ENCODE peak calls at places on chromosomes 13 and 19, in eight cellular contexts. One of them, this sample, is unnamed.

GRCh38 chr19:8481616-8482015 is 20.8 kb downstream of the PRAM1 start:
- DNase-seq in heart right ventricle: no peak
- DNase-seq in prostate gland: no peak
- DNase-seq in tibial artery: peak; percentile 27
- DNase-seq in Caco-2: no peak
- DNase-seq in aorta: peak; percentile 61
- DNase-seq in fibroblast of lung: no peak
- DNase-seq in astrocyte: no peak
- DNase-seq in this sample: no peak

GRCh38 chr13:71712988-71713653 is 153.9 kb downstream of the DACH1 start:
- DNase-seq in aorta: no peak
- DNase-seq in astrocyte: no peak
- DNase-seq in tibial artery: no peak
- DNase-seq in heart right ventricle: peak; percentile 33
- DNase-seq in fibroblast of lung: peak; percentile 29
- DNase-seq in Caco-2: peak; percentile 19
- DNase-seq in prostate gland: no peak
- DNase-seq in this sample: no peak

GRCh38 chr13:88586263-88586662 is 915.1 kb downstream of the SLITRK5 start:
- DNase-seq in heart right ventricle: no peak
- DNase-seq in prostate gland: no peak
- DNase-seq in tibial artery: no peak
- DNase-seq in aorta: no peak
- DNase-seq in astrocyte: peak; percentile 10
- DNase-seq in Caco-2: no peak
- DNase-seq in fibroblast of lung: no peak
- DNase-seq in this sample: no peak

GRCh38 chr19:7230826-7231225 is 63.4 kb downstream of the INSR start:
- DNase-seq in heart right ventricle: peak; percentile 73
- DNase-seq in Caco-2: no peak
- DNase-seq in aorta: peak; percentile 81
- DNase-seq in fibroblast of lung: no peak
- DNase-seq in prostate gland: no peak
- DNase-seq in astrocyte: no peak
- DNase-seq in tibial artery: peak; percentile 81
- DNase-seq in this sample: no peak

GRCh38 chr19:13234518-13234917 is 84.3 kb downstream of the IER2 start:
- DNase-seq in Caco-2: peak; percentile 70
- DNase-seq in aorta: no peak
- DNase-seq in heart right ventricle: peak; percentile 18
- DNase-seq in tibial artery: no peak
- DNase-seq in prostate gland: peak; percentile 12
- DNase-seq in astrocyte: no peak
- DNase-seq in fibroblast of lung: peak; percentile 9
- DNase-seq in this sample: peak; percentile 75

GRCh38 chr19:38266981-38267597 is 2.7 kb downstream of the SPINT2 start:
- DNase-seq in Caco-2: peak; percentile 42
- DNase-seq in tibial artery: no peak
- DNase-seq in prostate gland: no peak
- DNase-seq in fibroblast of lung: peak; percentile 42
- DNase-seq in astrocyte: peak; percentile 68
- DNase-seq in aorta: no peak
- DNase-seq in heart right ventricle: no peak
- DNase-seq in this sample: peak; percentile 38

GRCh38 chr13:40878321-40878720 is 88.9 kb downstream of the SLC25A15 start:
- DNase-seq in Caco-2: no peak
- DNase-seq in heart right ventricle: no peak
- DNase-seq in astrocyte: peak; percentile 19
- DNase-seq in fibroblast of lung: no peak
- DNase-seq in tibial artery: no peak
- DNase-seq in aorta: no peak
- DNase-seq in prostate gland: no peak
- DNase-seq in this sample: no peak

GRCh38 chr13:97367016-97367415 is 67.0 kb upstream of the RAP2A start:
- DNase-seq in Caco-2: no peak
- DNase-seq in prostate gland: no peak
- DNase-seq in tibial artery: no peak
- DNase-seq in aorta: no peak
- DNase-seq in fibroblast of lung: peak; percentile 79
- DNase-seq in heart right ventricle: no peak
- DNase-seq in astrocyte: peak; percentile 88
- DNase-seq in this sample: peak; percentile 4

GRCh38 chr19:11324079-11324661 is 15.3 kb downstream of the RAB3D start:
- DNase-seq in prostate gland: peak; percentile 88
- DNase-seq in aorta: peak; percentile 84
- DNase-seq in tibial artery: peak; percentile 88
- DNase-seq in astrocyte: peak; percentile 85
- DNase-seq in heart right ventricle: peak; percentile 68
- DNase-seq in fibroblast of lung: peak; percentile 95
- DNase-seq in Caco-2: peak; percentile 19
- DNase-seq in this sample: peak; percentile 95

GRCh38 chr19:15476334-15476733 is 3.0 kb downstream of the PGLYRP2 start:
- DNase-seq in astrocyte: no peak
- DNase-seq in Caco-2: no peak
- DNase-seq in prostate gland: no peak
- DNase-seq in tibial artery: no peak
- DNase-seq in fibroblast of lung: no peak
- DNase-seq in heart right ventricle: no peak
- DNase-seq in aorta: peak; percentile 51
- DNase-seq in this sample: no peak

GRCh38 chr13:111039735-111040134 is 75.4 kb upstream of the ARHGEF7 start:
- DNase-seq in fibroblast of lung: no peak
- DNase-seq in aorta: no peak
- DNase-seq in tibial artery: no peak
- DNase-seq in Caco-2: no peak
- DNase-seq in heart right ventricle: no peak
- DNase-seq in astrocyte: no peak
- DNase-seq in prostate gland: no peak
- DNase-seq in this sample: no peak

GRCh38 chr13:27770809-27771208 is 21.5 kb upstream of the GSX1 start:
- DNase-seq in heart right ventricle: no peak
- DNase-seq in astrocyte: no peak
- DNase-seq in fibroblast of lung: peak; percentile 11
- DNase-seq in tibial artery: no peak
- DNase-seq in prostate gland: no peak
- DNase-seq in Caco-2: peak; percentile 60
- DNase-seq in aorta: no peak
- DNase-seq in this sample: no peak

GRCh38 chr13:102400619-102401125 is 1.2 kb downstream of the FGF14 start:
- DNase-seq in Caco-2: no peak
- DNase-seq in fibroblast of lung: peak; percentile 22
- DNase-seq in prostate gland: no peak
- DNase-seq in aorta: peak; percentile 82
- DNase-seq in tibial artery: peak; percentile 66
- DNase-seq in heart right ventricle: no peak
- DNase-seq in astrocyte: no peak
- DNase-seq in this sample: no peak

GRCh38 chr13:59601993-59602392 is 561.7 kb downstream of the DIAPH3 start:
- DNase-seq in tibial artery: no peak
- DNase-seq in prostate gland: no peak
- DNase-seq in fibroblast of lung: no peak
- DNase-seq in aorta: no peak
- DNase-seq in heart right ventricle: no peak
- DNase-seq in Caco-2: no peak
- DNase-seq in astrocyte: no peak
- DNase-seq in this sample: no peak

GRCh38 chr19:2277138-2277537 is 4.8 kb downstream of the PEAK3 start:
- DNase-seq in fibroblast of lung: no peak
- DNase-seq in Caco-2: no peak
- DNase-seq in astrocyte: no peak
- DNase-seq in prostate gland: no peak
- DNase-seq in aorta: no peak
- DNase-seq in heart right ventricle: no peak
- DNase-seq in tibial artery: no peak
- DNase-seq in this sample: no peak

GRCh38 chr13:97267418-97268059 is 45.4 kb downstream of the MBNL2 start:
- DNase-seq in fibroblast of lung: no peak
- DNase-seq in aorta: no peak
- DNase-seq in astrocyte: no peak
- DNase-seq in heart right ventricle: no peak
- DNase-seq in Caco-2: no peak
- DNase-seq in prostate gland: no peak
- DNase-seq in tibial artery: no peak
- DNase-seq in this sample: no peak

GRCh38 chr13:24997367-24997967 is 98.5 kb upstream of the PABPC3 start:
- DNase-seq in prostate gland: no peak
- DNase-seq in heart right ventricle: no peak
- DNase-seq in Caco-2: peak; percentile 50
- DNase-seq in aorta: no peak
- DNase-seq in fibroblast of lung: peak; percentile 45
- DNase-seq in astrocyte: no peak
- DNase-seq in tibial artery: no peak
- DNase-seq in this sample: no peak

GRCh38 chr13:105871768-105872167 is 663.7 kb downstream of the EFNB2 start:
- DNase-seq in prostate gland: no peak
- DNase-seq in astrocyte: no peak
- DNase-seq in fibroblast of lung: no peak
- DNase-seq in Caco-2: no peak
- DNase-seq in aorta: no peak
- DNase-seq in heart right ventricle: no peak
- DNase-seq in tibial artery: no peak
- DNase-seq in this sample: no peak

GRCh38 chr19:10503002-10503789 is at the start of gene KEAP1:
- DNase-seq in astrocyte: no peak
- DNase-seq in heart right ventricle: peak; percentile 33
- DNase-seq in Caco-2: peak; percentile 70
- DNase-seq in prostate gland: no peak
- DNase-seq in aorta: peak; percentile 84
- DNase-seq in tibial artery: peak; percentile 72
- DNase-seq in fibroblast of lung: peak; percentile 36
- DNase-seq in this sample: peak; percentile 75

GRCh38 chr13:27035892-27036235 is 135.7 kb downstream of the USP12 start:
- DNase-seq in tibial artery: no peak
- DNase-seq in fibroblast of lung: no peak
- DNase-seq in aorta: no peak
- DNase-seq in astrocyte: peak; percentile 74
- DNase-seq in Caco-2: no peak
- DNase-seq in heart right ventricle: no peak
- DNase-seq in prostate gland: no peak
- DNase-seq in this sample: no peak

GRCh38 chr19:3137139-3137538 is 1.3 kb downstream of the GNA15 start:
- DNase-seq in heart right ventricle: no peak
- DNase-seq in astrocyte: no peak
- DNase-seq in tibial artery: no peak
- DNase-seq in fibroblast of lung: peak; percentile 27
- DNase-seq in Caco-2: no peak
- DNase-seq in prostate gland: no peak
- DNase-seq in aorta: no peak
- DNase-seq in this sample: no peak

GRCh38 chr13:104571161-104571889 is 1505.1 kb upstream of the SLC10A2 start:
- DNase-seq in Caco-2: peak; percentile 73
- DNase-seq in fibroblast of lung: peak; percentile 88
- DNase-seq in heart right ventricle: peak; percentile 78
- DNase-seq in aorta: peak; percentile 74
- DNase-seq in tibial artery: peak; percentile 69
- DNase-seq in astrocyte: peak; percentile 96
- DNase-seq in prostate gland: peak; percentile 92
- DNase-seq in this sample: peak; percentile 61

GRCh38 chr13:99125335-99125915 is 75.2 kb upstream of the UBAC2 start:
- DNase-seq in Caco-2: no peak
- DNase-seq in aorta: no peak
- DNase-seq in prostate gland: no peak
- DNase-seq in tibial artery: no peak
- DNase-seq in heart right ventricle: no peak
- DNase-seq in astrocyte: no peak
- DNase-seq in fibroblast of lung: peak; percentile 0
- DNase-seq in this sample: no peak

GRCh38 chr13:23871616-23872220 is 17.5 kb downstream of the MIPEP start:
- DNase-seq in aorta: no peak
- DNase-seq in Caco-2: no peak
- DNase-seq in tibial artery: no peak
- DNase-seq in fibroblast of lung: peak; percentile 76
- DNase-seq in astrocyte: peak; percentile 30
- DNase-seq in heart right ventricle: no peak
- DNase-seq in prostate gland: no peak
- DNase-seq in this sample: no peak

GRCh38 chr19:38529610-38530009 is 88.1 kb downstream of the MAP4K1 start:
- DNase-seq in fibroblast of lung: no peak
- DNase-seq in heart right ventricle: no peak
- DNase-seq in aorta: no peak
- DNase-seq in astrocyte: no peak
- DNase-seq in Caco-2: no peak
- DNase-seq in prostate gland: no peak
- DNase-seq in tibial artery: no peak
- DNase-seq in this sample: no peak

GRCh38 chr19:622666-623065 is 10.7 kb downstream of the POLRMT start:
- DNase-seq in Caco-2: no peak
- DNase-seq in aorta: no peak
- DNase-seq in fibroblast of lung: no peak
- DNase-seq in tibial artery: no peak
- DNase-seq in heart right ventricle: no peak
- DNase-seq in astrocyte: no peak
- DNase-seq in prostate gland: no peak
- DNase-seq in this sample: no peak

GRCh38 chr19:3068071-3068470 is 5.8 kb upstream of the TLE5 start:
- DNase-seq in aorta: no peak
- DNase-seq in fibroblast of lung: no peak
- DNase-seq in astrocyte: no peak
- DNase-seq in heart right ventricle: no peak
- DNase-seq in Caco-2: no peak
- DNase-seq in prostate gland: no peak
- DNase-seq in tibial artery: peak; percentile 49
- DNase-seq in this sample: no peak

GRCh38 chr13:51822106-51822840 is 18.3 kb upstream of the DHRS12 start:
- DNase-seq in aorta: no peak
- DNase-seq in prostate gland: no peak
- DNase-seq in astrocyte: no peak
- DNase-seq in fibroblast of lung: no peak
- DNase-seq in Caco-2: no peak
- DNase-seq in tibial artery: no peak
- DNase-seq in heart right ventricle: no peak
- DNase-seq in this sample: no peak
- H3K4me3 ChIP-seq in aorta: no peak overlapping the region
- H3K4me3 ChIP-seq in prostate gland: no peak overlapping the region
- H3K4me3 ChIP-seq in astrocyte: no peak overlapping the region
- H3K4me3 ChIP-seq in fibroblast of lung: no peak overlapping the region
- H3K4me3 ChIP-seq in Caco-2: no peak overlapping the region
- H3K4me3 ChIP-seq in tibial artery: no peak overlapping the region
- H3K4me3 ChIP-seq in heart right ventricle: no peak overlapping the region
- H3K4me3 ChIP-seq in this sample: no peak overlapping the region

GRCh38 chr13:113637262-113638160 is 20.5 kb downstream of the ATP4B start:
- DNase-seq in prostate gland: no peak
- DNase-seq in astrocyte: no peak
- DNase-seq in heart right ventricle: no peak
- DNase-seq in Caco-2: no peak
- DNase-seq in aorta: peak; percentile 57
- DNase-seq in tibial artery: peak; percentile 41
- DNase-seq in fibroblast of lung: no peak
- DNase-seq in this sample: no peak
- H3K36me3 ChIP-seq in prostate gland: peaks cover 6% of the 10 kb centered on the region
- H3K36me3 ChIP-seq in astrocyte: peaks cover 60% of the 10 kb centered on the region
- H3K36me3 ChIP-seq in heart right ventricle: peaks cover 28% of the 10 kb centered on the region
- H3K36me3 ChIP-seq in Caco-2: peaks cover 1% of the 10 kb centered on the region
- H3K36me3 ChIP-seq in aorta: peaks cover 5% of the 10 kb centered on the region
- H3K36me3 ChIP-seq in tibial artery: peaks cover 9% of the 10 kb centered on the region
- H3K36me3 ChIP-seq in fibroblast of lung: peaks cover 32% of the 10 kb centered on the region
- H3K36me3 ChIP-seq in this sample: peaks cover 87% of the 10 kb centered on the region

GRCh38 chr19:47026156-47026555 is 6.5 kb downstream of the NPAS1 start:
- DNase-seq in tibial artery: no peak
- DNase-seq in fibroblast of lung: no peak
- DNase-seq in aorta: no peak
- DNase-seq in astrocyte: no peak
- DNase-seq in Caco-2: no peak
- DNase-seq in heart right ventricle: no peak
- DNase-seq in prostate gland: no peak
- DNase-seq in this sample: no peak
- H3K27me3 ChIP-seq in tibial artery: peaks cover 80% of the 10 kb centered on the region
- H3K27me3 ChIP-seq in fibroblast of lung: peaks cover 31% of the 10 kb centered on the region
- H3K27me3 ChIP-seq in aorta: no peaks in the 10 kb centered on the region
- H3K27me3 ChIP-seq in astrocyte: peaks cover 38% of the 10 kb centered on the region
- H3K27me3 ChIP-seq in Caco-2: peaks cover 1% of the 10 kb centered on the region
- H3K27me3 ChIP-seq in heart right ventricle: peaks cover 17% of the 10 kb centered on the region
- H3K27me3 ChIP-seq in prostate gland: peaks cover 24% of the 10 kb centered on the region
- H3K27me3 ChIP-seq in this sample: peaks cover 46% of the 10 kb centered on the region

GRCh38 chr19:32227561-32228165 is 117.7 kb upstream of the ZNF507 start:
- DNase-seq in Caco-2: peak; percentile 13
- DNase-seq in fibroblast of lung: no peak
- DNase-seq in heart right ventricle: no peak
- DNase-seq in aorta: no peak
- DNase-seq in astrocyte: no peak
- DNase-seq in prostate gland: no peak
- DNase-seq in tibial artery: no peak
- DNase-seq in this sample: no peak
- H3K4me3 ChIP-seq in Caco-2: no peak overlapping the region
- H3K4me3 ChIP-seq in fibroblast of lung: no peak overlapping the region
- H3K4me3 ChIP-seq in heart right ventricle: no peak overlapping the region
- H3K4me3 ChIP-seq in aorta: no peak overlapping the region
- H3K4me3 ChIP-seq in astrocyte: no peak overlapping the region
- H3K4me3 ChIP-seq in prostate gland: no peak overlapping the region
- H3K4me3 ChIP-seq in tibial artery: no peak overlapping the region
- H3K4me3 ChIP-seq in this sample: no peak overlapping the region